ENCODE peak calls at places on chromosomes 3 and 15, in four cellular contexts. T is OCI-LY7, B is MM.1S, J is hepatocyte. H is an unnamed sample.

GRCh38 chr15:29936353-29937049 is 114.2 kb upstream of the TJP1 start:
- DNase-seq in B (no peak), J (no peak), T (no peak), H (no peak)

GRCh38 chr15:74191798-74192197 is 10.8 kb downstream of the STRA6 start:
- DNase-seq in J (no peak), B (no peak), T (no peak), H (no peak)

GRCh38 chr3:111277226-111277625 is 205.6 kb downstream of the NECTIN3 start:
- DNase-seq in T (no peak), J (peak; percentile 45), B (no peak), H (peak; percentile 81)

GRCh38 chr15:41832875-41833274 is 5.0 kb downstream of the JMJD7 start:
- DNase-seq in J (no peak), T (peak; percentile 27), B (no peak), H (no peak)

GRCh38 chr3:74267126-74267525 is 347.3 kb downstream of the CNTN3 start:
- DNase-seq in B (no peak), T (no peak), J (no peak), H (no peak)

GRCh38 chr3:149620291-149621020 is 37.4 kb downstream of the WWTR1 start:
- DNase-seq in J (no peak), T (no peak), B (no peak), H (no peak)

GRCh38 chr3:194475138-194475932 is 11.5 kb downstream of the ATP13A3 start:
- DNase-seq in B (no peak), J (no peak), T (no peak), H (no peak)

GRCh38 chr15:77582763-77583162 is 49.9 kb downstream of the LINGO1 start:
- DNase-seq in T (no peak), J (peak; percentile 40), B (no peak), H (no peak)

GRCh38 chr3:112401617-112402016 is 68.7 kb downstream of the CD200 start:
- DNase-seq in J (no peak), B (no peak), T (no peak), H (no peak)

GRCh38 chr3:138935864-138936762 is 10.8 kb downstream of the FOXL2 start:
- DNase-seq in J (peak; percentile 74), B (peak; percentile 57), T (peak; percentile 31), H (peak; percentile 87)

GRCh38 chr3:33792167-33792892 is 6.1 kb upstream of the PDCD6IP start:
- DNase-seq in B (no peak), T (no peak), J (no peak), H (no peak)

GRCh38 chr3:135908225-135908624 is 57.3 kb upstream of the PPP2R3A start:
- DNase-seq in T (no peak), B (no peak), J (no peak), H (peak; percentile 4)

GRCh38 chr15:39079296-39079834 is 501.5 kb upstream of the THBS1 start:
- DNase-seq in B (no peak), J (peak; percentile 48), T (no peak), H (no peak)

GRCh38 chr15:27495963-27496459 is 525.0 kb downstream of the GABRG3 start:
- DNase-seq in T (no peak), B (no peak), J (no peak), H (peak; percentile 23)

GRCh38 chr15:88574646-88575045 is 28.2 kb upstream of the DET1 start:
- DNase-seq in T (no peak), B (no peak), J (no peak), H (peak; percentile 12)

GRCh38 chr3:36944012-36944640 is 728 bp downstream of the TRANK1 start:
- DNase-seq in J (peak; percentile 76), B (no peak), T (peak; percentile 62), H (peak; percentile 78)

GRCh38 chr3:104437131-104437750 is 929.5 kb upstream of the ALCAM start:
- DNase-seq in J (peak; percentile 45), B (no peak), T (no peak), H (peak; percentile 2)

GRCh38 chr3:106345353-106346027 is 476.7 kb upstream of the CBLB start:
- DNase-seq in B (no peak), J (peak; percentile 34), T (no peak), H (no peak)
- H3K27ac ChIP-seq in B (no peak overlapping the region), J (peak overlapping the region; percentile 15), T (no peak overlapping the region), H (no peak overlapping the region)

GRCh38 chr3:72818915-72819314 is 29.3 kb downstream of the SHQ1 start:
- DNase-seq in T (no peak), B (no peak), J (peak; percentile 26), H (no peak)
- TF ChIP-seq EZH2phosphoT487 in T (no peak), B (no peak), J (no peak), H (no peak)

DNA sequence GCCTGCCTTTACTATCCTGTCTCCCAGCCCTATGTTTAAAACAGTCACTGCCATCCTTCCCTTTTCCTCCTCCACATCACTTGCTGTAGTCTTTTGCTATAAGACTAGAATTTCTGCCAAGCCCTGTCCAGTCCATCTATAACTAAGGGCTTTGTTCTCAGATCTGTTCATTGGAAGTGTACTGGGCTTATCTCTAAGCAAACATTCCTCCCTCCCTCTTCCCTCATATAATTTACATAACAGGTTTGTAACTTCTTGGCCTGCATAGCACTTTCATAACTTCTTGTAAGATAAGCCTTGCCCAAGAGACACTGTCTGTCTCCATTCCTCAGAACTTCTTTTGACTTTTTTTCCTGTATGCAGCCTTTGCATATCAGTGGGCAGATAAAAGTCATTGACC is 16.7 kb downstream of the TPRG1 start:
- DNase-seq in B (no peak), T (no peak), J (peak; percentile 66), H (no peak)
- TF ChIP-seq CTCF in B (no peak), T (no peak), J (no peak), H (no peak)

DNA sequence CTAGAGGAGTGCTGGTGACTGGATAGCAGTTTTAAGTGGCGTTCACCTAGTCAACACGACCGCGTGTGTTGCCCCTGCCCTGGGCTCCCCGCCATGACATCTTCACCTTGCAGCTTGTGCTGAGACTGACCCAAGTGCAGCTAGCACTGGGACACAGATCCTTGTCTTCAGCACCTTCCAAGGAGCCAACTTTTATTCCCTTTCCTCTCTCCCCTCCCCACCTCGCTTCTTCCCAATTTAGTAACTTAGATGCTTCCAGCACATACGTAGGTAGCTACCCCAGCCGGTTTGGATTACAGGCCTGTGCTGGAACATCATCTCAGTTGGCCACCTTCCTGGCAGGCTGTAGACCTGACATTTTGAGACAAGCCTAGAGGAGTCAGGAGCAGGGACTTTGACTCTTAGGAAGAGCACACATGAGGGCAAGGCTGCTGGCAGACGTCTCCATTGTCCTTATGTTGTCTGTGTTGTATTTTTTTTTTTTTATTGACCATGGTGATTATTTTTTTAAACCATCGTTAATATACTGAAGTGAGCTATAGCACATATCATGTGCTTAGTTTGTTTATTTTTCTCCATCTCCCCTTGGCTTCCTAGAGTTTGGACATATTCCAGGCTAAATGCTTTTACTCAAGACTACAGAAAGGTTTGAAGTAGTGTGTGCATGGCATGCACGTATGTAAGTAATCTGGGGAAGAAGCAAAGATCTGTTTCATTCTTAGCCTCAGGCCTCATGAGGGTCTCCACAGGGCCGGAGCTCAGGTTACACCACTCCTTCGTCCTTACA is 61.0 kb downstream of the AAGAB start:
- DNase-seq in J (peak; percentile 43), T (no peak), B (no peak), H (no peak)
- H3K27ac ChIP-seq in J (peak overlapping the region; percentile 71), T (no peak overlapping the region), B (no peak overlapping the region), H (no peak overlapping the region)

DNA sequence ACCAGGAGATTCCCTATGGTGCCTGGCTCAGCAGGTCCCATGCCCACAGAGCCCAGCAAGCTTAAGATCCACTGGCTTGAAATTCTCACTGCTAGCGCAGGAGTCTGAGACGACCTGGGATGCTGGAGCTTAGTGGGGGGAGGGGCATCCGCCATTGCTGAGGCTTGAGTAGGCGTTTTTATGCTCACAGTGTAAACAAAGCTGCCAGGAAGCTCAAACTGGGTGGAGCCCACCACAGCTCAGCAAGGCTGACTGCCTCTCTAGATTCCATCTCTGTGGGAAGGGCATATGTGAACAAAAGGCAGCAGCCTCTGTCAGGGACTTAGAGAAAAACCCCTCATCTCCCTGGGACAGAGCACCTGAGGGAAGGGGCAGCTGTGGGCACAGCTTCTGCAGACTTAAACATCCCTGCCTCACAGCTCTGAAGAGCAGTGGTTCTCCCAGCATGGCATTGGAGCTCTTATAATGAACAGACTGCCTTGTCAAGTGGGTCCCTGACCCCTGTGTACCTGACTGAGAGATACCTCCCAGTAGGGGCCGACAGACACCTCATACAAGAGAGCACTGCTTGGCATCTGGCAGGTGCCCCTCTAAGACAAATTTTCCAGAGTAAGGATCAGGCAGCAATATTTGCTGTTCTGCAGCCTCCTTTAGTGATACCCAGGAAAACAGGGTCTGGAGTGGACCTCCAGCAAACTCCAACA is 231.5 kb upstream of the SETMAR start:
- DNase-seq in T (no peak), J (peak; percentile 37), B (no peak), H (peak; percentile 84)
- TF ChIP-seq EZH2phosphoT487 in T (no peak), J (no peak), B (no peak), H (no peak)

DNA sequence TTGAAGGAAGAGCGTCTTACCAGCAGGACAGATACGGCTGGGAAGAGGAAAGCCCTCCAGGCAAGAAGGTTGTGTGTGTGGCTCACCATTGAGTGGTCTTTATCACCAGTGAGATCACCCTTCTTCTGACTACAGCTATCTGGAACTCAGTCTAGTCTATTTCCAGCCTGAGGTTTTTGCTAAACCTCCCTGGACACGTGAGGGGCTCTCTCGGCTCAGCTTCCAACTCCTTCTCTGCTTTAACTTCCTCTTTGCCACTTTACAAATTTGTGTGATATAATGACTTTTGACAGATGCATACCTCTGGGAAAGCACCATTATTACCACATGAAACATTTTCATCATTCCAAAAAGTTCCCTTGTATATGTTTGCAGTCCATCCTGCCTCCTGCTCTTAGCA is 15.3 kb upstream of the ROPN1 start:
- DNase-seq in J (no peak), T (no peak), B (no peak), H (no peak)
- TF ChIP-seq CTCF in J (no peak), T (no peak), B (no peak), H (no peak)

GRCh38 chr3:66588340-66588847 is 87.6 kb upstream of the LRIG1 start:
- DNase-seq in J (no peak), B (no peak), T (no peak), H (no peak)

GRCh38 chr3:66597316-66597863 is 96.6 kb upstream of the LRIG1 start:
- DNase-seq in J (no peak), B (no peak), T (no peak), H (no peak)

GRCh38 chr3:66592927-66593625 is 92.3 kb upstream of the LRIG1 start:
- DNase-seq in T (no peak), B (no peak), J (peak; percentile 20), H (peak; percentile 15)

GRCh38 chr3:66593978-66594377 is 93.2 kb upstream of the LRIG1 start:
- DNase-seq in T (no peak), B (no peak), J (peak; percentile 24), H (no peak)

GRCh38 chr3:66592061-66592875 is 91.4 kb upstream of the LRIG1 start:
- DNase-seq in T (no peak), J (no peak), B (no peak), H (peak; percentile 66)
- H3K27ac ChIP-seq in T (no peak overlapping the region), J (no peak overlapping the region), B (no peak overlapping the region), H (no peak overlapping the region)

GRCh38 chr3:11749486-11749885 is 97.2 kb downstream of the TAMM41 start:
- DNase-seq in B (no peak), J (no peak), T (no peak), H (no peak)
- TF ChIP-seq EZH2phosphoT487 in B (no peak), J (no peak), T (no peak), H (no peak)